ENCODE peak calls at places on chromosomes 1 and 21, in ten cellular contexts. I, E, H, K, N, T, G, P, R and W are unnamed samples.

GRCh38 chr1:89762801-89763648 is 57.8 kb upstream of the LRRC8D start:
- DNase-seq in N (peak; percentile 94), K (peak; percentile 77), P (peak; percentile 82), I (peak; percentile 86), H (peak; percentile 88), T (peak; percentile 84), G (peak; percentile 98), E (peak; percentile 93), R (peak; percentile 32), W (peak; percentile 87)

GRCh38 chr1:199041173-199041914 is 402.5 kb downstream of the PTPRC start:
- DNase-seq in E (no peak), P (peak; percentile 39), N (no peak), H (no peak), G (no peak), I (no peak), T (no peak), K (no peak), R (no peak), W (no peak)

GRCh38 chr21:38148046-38148445 is 108.7 kb upstream of the KCNJ15 start:
- DNase-seq in E (no peak), H (no peak), N (no peak), G (no peak), I (no peak), R (peak; percentile 78), T (no peak), K (no peak), P (no peak), W (no peak)

GRCh38 chr1:232274236-232274855 is 355.6 kb downstream of the SIPA1L2 start:
- DNase-seq in G (no peak), N (no peak), H (no peak), I (no peak), R (no peak), K (peak; percentile 36), E (no peak), T (no peak), P (no peak), W (no peak)

GRCh38 chr1:25168193-25169071 is 63.9 kb downstream of the SYF2 start:
- DNase-seq in R (no peak), T (no peak), P (no peak), G (no peak), H (no peak), I (no peak), N (no peak), E (no peak), K (no peak), W (no peak)

GRCh38 chr1:211944733-211945500 is 90.4 kb downstream of the INTS7 start:
- DNase-seq in N (no peak), I (peak; percentile 33), P (no peak), G (no peak), T (peak; percentile 60), E (no peak), R (peak; percentile 89), K (peak; percentile 42), H (no peak), W (no peak)

GRCh38 chr1:38507563-38507962 is 352.0 kb downstream of the RRAGC start:
- DNase-seq in I (no peak), N (no peak), R (no peak), H (no peak), T (no peak), K (no peak), E (no peak), P (no peak), G (no peak), W (no peak)

GRCh38 chr21:28253971-28254370 is 738.7 kb downstream of the LTN1 start:
- DNase-seq in I (no peak), N (no peak), T (no peak), P (no peak), K (peak; percentile 79), G (no peak), R (no peak), E (no peak), H (no peak), W (no peak)

GRCh38 chr1:235326719-235327558 is 1.0 kb downstream of the ARID4B start:
- DNase-seq in K (no peak), H (peak; percentile 43), R (no peak), I (peak; percentile 36), T (peak; percentile 34), E (peak; percentile 82), P (peak; percentile 48), N (peak; percentile 74), G (peak; percentile 92), W (peak; percentile 20)

GRCh38 chr1:235330918-235331285 is 2.5 kb downstream of the GGPS1 start:
- DNase-seq in I (no peak), N (no peak), H (no peak), R (no peak), G (no peak), T (no peak), K (no peak), E (no peak), P (no peak), W (no peak)

GRCh38 chr1:235327559-235328270 is at the start of gene ARID4B:
- DNase-seq in R (no peak), K (no peak), I (no peak), N (peak; percentile 89), G (peak; percentile 95), E (peak; percentile 90), T (peak; percentile 83), H (no peak), P (no peak), W (peak; percentile 66)

GRCh38 chr1:235329139-235329808 is 904 bp downstream of the GGPS1 start:
- DNase-seq in E (no peak), R (no peak), H (peak; percentile 37), K (peak; percentile 31), P (peak; percentile 45), G (peak; percentile 84), T (peak; percentile 48), I (peak; percentile 63), N (no peak), W (peak; percentile 26)

DNA sequence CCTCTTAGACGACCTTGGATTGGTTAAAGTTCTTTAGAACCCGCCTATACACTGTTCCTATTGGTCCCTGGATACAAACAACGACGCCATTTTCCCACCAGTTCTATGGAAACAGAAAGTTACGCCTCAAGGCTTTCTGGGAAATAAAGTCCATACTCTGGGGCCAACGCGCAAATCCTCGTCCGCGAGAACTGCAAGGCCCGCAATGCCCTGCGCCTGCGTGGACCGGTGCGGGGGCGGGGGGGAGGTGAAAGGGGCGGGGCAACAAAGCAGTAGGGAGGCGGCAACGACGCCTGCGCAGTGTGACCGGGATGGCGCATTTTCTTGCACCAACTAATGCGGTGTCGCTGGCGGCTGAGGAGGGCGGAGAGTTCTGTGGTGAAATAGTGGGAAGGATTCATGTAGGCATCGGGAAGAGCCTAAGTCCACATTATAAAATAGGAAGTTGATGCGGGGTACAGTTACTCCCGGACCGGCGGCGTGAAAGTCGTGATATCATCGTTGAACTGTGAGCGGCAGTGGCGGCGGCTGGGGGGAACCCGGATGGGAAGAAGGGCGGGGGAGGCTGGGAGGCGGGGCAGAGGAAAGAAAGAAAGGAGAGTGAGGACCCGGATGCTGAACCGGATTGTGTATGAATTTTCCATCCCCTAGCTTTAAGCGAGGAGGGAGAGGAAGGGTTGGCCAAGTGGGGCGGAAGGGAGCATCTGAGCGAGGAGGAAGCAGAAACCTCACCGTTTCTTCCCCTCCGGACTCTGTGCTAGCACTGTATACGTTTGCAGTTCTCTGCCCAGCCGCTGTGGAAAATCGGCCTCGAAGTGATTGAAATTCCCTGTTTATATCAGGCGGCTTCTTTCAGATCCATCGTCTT is at the start of gene GGPS1:
- DNase-seq in G (peak; percentile 98), N (peak; percentile 99), P (peak; percentile 93), H (peak; percentile 98), I (peak; percentile 100), R (peak; percentile 99), T (peak; percentile 99), K (peak; percentile 100), E (peak; percentile 99), W (peak; percentile 93)
- TF ChIP-seq CTCF in G (no peak), N (no peak), P (no peak), H (no peak), I (no peak), R (no peak), T (no peak), K (peak; percentile 11), E (no peak), W (peak; percentile 34)

GRCh38 chr1:75134939-75135828 is 996 bp downstream of the LHX8 start:
- DNase-seq in K (no peak), P (peak; percentile 23), R (no peak), T (no peak), H (no peak), E (no peak), G (no peak), I (no peak), N (no peak), W (peak; percentile 28)

GRCh38 chr1:75135829-75136142 is 1.6 kb downstream of the LHX8 start:
- DNase-seq in H (no peak), E (no peak), I (peak; percentile 22), N (no peak), P (no peak), K (no peak), T (no peak), G (no peak), R (no peak), W (no peak)

GRCh38 chr1:75134656-75134938 is 409 bp downstream of the LHX8 start:
- DNase-seq in H (no peak), E (no peak), R (no peak), G (no peak), T (no peak), N (no peak), I (no peak), K (no peak), P (no peak), W (no peak)

GRCh38 chr1:75136921-75137641 is 2.9 kb downstream of the LHX8 start:
- DNase-seq in N (no peak), I (peak; percentile 20), P (no peak), T (no peak), G (no peak), E (no peak), R (no peak), K (peak; percentile 15), H (no peak), W (no peak)

DNA sequence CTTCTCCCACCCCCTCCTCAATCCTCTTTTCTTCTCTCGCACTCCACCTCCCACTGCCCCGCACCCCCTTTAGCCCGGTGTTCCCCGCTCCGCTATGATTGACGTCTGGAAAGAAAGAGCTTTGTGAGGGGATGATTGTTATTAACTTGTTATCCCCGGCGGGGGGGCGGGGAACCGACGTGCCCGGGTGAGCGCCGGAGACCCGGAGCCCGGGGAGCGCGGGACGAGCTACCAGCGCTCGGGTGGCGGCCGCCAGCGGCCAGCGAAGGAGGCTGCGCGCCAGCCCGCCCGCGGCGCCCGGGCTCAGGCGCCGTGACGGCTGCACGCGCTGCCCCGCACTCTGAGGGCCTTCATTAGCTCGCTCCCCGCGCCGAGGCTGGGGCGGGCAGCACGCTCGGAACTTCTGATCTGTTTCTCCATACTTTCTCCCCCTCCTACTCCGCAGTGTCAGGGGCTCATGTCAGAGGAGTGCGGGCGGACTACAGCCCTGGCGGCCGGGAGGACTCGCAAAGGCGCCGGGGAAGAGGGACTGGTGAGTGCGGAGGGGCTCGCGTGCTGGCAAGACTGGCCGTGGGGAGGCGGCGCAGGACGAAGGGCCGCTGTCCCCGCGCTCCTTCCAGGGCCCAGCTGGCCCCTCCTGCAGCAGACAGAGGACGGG is 2.1 kb downstream of the LHX8 start:
- DNase-seq in P (no peak), K (no peak), I (no peak), R (no peak), T (no peak), G (no peak), E (no peak), N (no peak), H (no peak), W (peak; percentile 43)
- TF ChIP-seq CTCF in P (no peak), K (no peak), I (no peak), R (no peak), T (no peak), G (no peak), E (no peak), N (no peak), H (no peak), W (peak; percentile 4)

DNA sequence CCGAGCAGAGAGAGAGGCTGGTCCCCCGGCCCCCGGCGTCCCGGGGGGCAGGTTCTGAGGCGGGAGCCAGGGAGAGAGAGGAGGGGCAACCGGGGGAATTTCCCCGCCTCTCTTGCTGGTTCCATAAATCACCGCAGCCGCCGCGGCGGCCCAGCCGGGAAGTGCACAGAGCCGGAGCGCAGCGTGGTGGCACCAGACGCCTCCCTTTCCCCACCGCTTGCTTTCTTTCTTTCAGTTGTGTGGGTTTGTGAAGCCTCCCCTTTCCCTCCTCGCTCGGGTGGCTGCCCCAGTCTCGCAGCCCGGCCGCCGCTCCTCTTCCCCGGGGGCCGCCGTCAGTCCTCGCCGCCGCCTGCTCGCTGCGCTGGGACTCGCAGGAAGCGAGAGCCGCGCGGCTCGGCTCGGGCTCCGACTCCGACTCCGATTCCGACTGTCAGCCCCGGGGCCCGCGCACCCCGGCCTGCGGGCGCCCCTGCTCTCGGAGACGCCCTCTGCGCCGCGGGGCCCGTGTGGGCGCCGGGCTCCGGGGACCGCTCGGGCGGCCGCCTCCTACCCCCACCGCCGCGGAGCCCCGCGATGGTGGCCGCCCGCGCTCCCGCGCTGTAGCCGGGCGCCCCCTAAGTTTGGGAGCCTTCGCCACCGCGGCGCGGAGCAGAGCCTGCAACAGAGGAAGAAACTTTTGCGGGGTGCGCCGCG is at the start of gene CACHD1:
- DNase-seq in R (peak; percentile 42), G (peak; percentile 85), H (peak; percentile 79), N (peak; percentile 83), E (peak; percentile 87), K (peak; percentile 75), T (peak; percentile 83), P (peak; percentile 81), I (peak; percentile 84), W (peak; percentile 71)
- TF ChIP-seq CTCF in R (peak; percentile 58), G (peak; percentile 36), H (peak; percentile 16), N (peak; percentile 69), E (no peak), K (peak; percentile 47), T (peak; percentile 23), P (no peak), I (peak; percentile 54), W (peak; percentile 26)

GRCh38 chr1:29240400-29240837 is 4.1 kb downstream of the PTPRU start:
- DNase-seq in R (no peak), E (no peak), N (no peak), H (no peak), T (no peak), I (no peak), G (no peak), K (peak; percentile 27), P (no peak), W (no peak)
- TF ChIP-seq CTCF in R (peak; percentile 44), E (no peak), N (peak; percentile 12), H (no peak), T (no peak), I (no peak), G (no peak), K (peak; percentile 30), P (no peak), W (no peak)